ENCODE peak calls at places on chromosomes 1 and 21, in five cellular contexts. One of them, this sample, is unnamed.

GRCh38 chr1:228318823-228319241 is 87.8 kb downstream of the TRIM11 start:
- DNase-seq in glutamatergic neuron: no peak
- DNase-seq in thoracic aorta: no peak
- DNase-seq in Panc1: no peak
- DNase-seq in CD4-positive, alpha-beta T cell: no peak
- DNase-seq in this sample: no peak

GRCh38 chr1:157992813-157993178 is 649 bp upstream of the KIRREL1 start:
- DNase-seq in glutamatergic neuron: no peak
- DNase-seq in thoracic aorta: no peak
- DNase-seq in Panc1: no peak
- DNase-seq in CD4-positive, alpha-beta T cell: no peak
- DNase-seq in this sample: no peak

GRCh38 chr1:228471762-228472398 is 15.3 kb upstream of the RNF187 start:
- DNase-seq in glutamatergic neuron: no peak
- DNase-seq in thoracic aorta: no peak
- DNase-seq in Panc1: no peak
- DNase-seq in CD4-positive, alpha-beta T cell: no peak
- DNase-seq in this sample: peak

GRCh38 chr1:32917521-32917920 is 16.3 kb upstream of the TMEM54 start:
- DNase-seq in glutamatergic neuron: no peak
- DNase-seq in thoracic aorta: no peak
- DNase-seq in Panc1: no peak
- DNase-seq in CD4-positive, alpha-beta T cell: no peak
- DNase-seq in this sample: no peak

GRCh38 chr1:11704226-11704619 is 12.7 kb downstream of the DRAXIN start:
- DNase-seq in glutamatergic neuron: no peak
- DNase-seq in thoracic aorta: no peak
- DNase-seq in Panc1: no peak
- DNase-seq in CD4-positive, alpha-beta T cell: no peak
- DNase-seq in this sample: no peak

GRCh38 chr1:186813420-186813819 is 15.3 kb upstream of the PLA2G4A start:
- DNase-seq in glutamatergic neuron: no peak
- DNase-seq in thoracic aorta: no peak
- DNase-seq in Panc1: no peak
- DNase-seq in CD4-positive, alpha-beta T cell: no peak
- DNase-seq in this sample: peak

GRCh38 chr1:155744711-155745283 is 55.9 kb downstream of the DAP3 start:
- DNase-seq in glutamatergic neuron: no peak
- DNase-seq in thoracic aorta: no peak
- DNase-seq in Panc1: no peak
- DNase-seq in CD4-positive, alpha-beta T cell: no peak
- DNase-seq in this sample: no peak

GRCh38 chr1:248810727-248811513 is 14.8 kb downstream of the SH3BP5L start:
- DNase-seq in glutamatergic neuron: no peak
- DNase-seq in thoracic aorta: no peak
- DNase-seq in Panc1: no peak
- DNase-seq in CD4-positive, alpha-beta T cell: no peak
- DNase-seq in this sample: peak

GRCh38 chr1:243253211-243253926 is 1.7 kb downstream of the CEP170 start:
- DNase-seq in glutamatergic neuron: no peak
- DNase-seq in thoracic aorta: no peak
- DNase-seq in Panc1: no peak
- DNase-seq in CD4-positive, alpha-beta T cell: no peak
- DNase-seq in this sample: peak

GRCh38 chr21:44295163-44295601 is 4.7 kb upstream of the PFKL start:
- DNase-seq in glutamatergic neuron: peak
- DNase-seq in thoracic aorta: no peak
- DNase-seq in Panc1: no peak
- DNase-seq in CD4-positive, alpha-beta T cell: no peak
- DNase-seq in this sample: peak

GRCh38 chr1:99590578-99591209 is 55.2 kb upstream of the PALMD start:
- DNase-seq in glutamatergic neuron: no peak
- DNase-seq in thoracic aorta: no peak
- DNase-seq in Panc1: peak
- DNase-seq in CD4-positive, alpha-beta T cell: no peak
- DNase-seq in this sample: peak

GRCh38 chr1:203086992-203087763 is 1.4 kb upstream of the MYOG start:
- DNase-seq in glutamatergic neuron: no peak
- DNase-seq in thoracic aorta: no peak
- DNase-seq in Panc1: no peak
- DNase-seq in CD4-positive, alpha-beta T cell: no peak
- DNase-seq in this sample: no peak

GRCh38 chr1:7583291-7584096 is 187.6 kb upstream of the VAMP3 start:
- DNase-seq in glutamatergic neuron: no peak
- DNase-seq in thoracic aorta: no peak
- DNase-seq in Panc1: no peak
- DNase-seq in CD4-positive, alpha-beta T cell: no peak
- DNase-seq in this sample: no peak

GRCh38 chr1:186648606-186649005 is 31.6 kb downstream of the PTGS2 start:
- DNase-seq in glutamatergic neuron: no peak
- DNase-seq in thoracic aorta: no peak
- DNase-seq in Panc1: no peak
- DNase-seq in CD4-positive, alpha-beta T cell: no peak
- DNase-seq in this sample: no peak

GRCh38 chr1:39272027-39272790 is 67.7 kb downstream of the MACF1 start:
- DNase-seq in glutamatergic neuron: peak
- DNase-seq in thoracic aorta: no peak
- DNase-seq in Panc1: no peak
- DNase-seq in CD4-positive, alpha-beta T cell: no peak
- DNase-seq in this sample: no peak

GRCh38 chr21:24759348-24760118 is 847.7 kb downstream of the MRPL39 start:
- DNase-seq in glutamatergic neuron: no peak
- DNase-seq in thoracic aorta: no peak
- DNase-seq in Panc1: no peak
- DNase-seq in CD4-positive, alpha-beta T cell: no peak
- DNase-seq in this sample: peak

GRCh38 chr1:85059563-85059962 is 11.3 kb upstream of the MCOLN3 start:
- DNase-seq in glutamatergic neuron: no peak
- DNase-seq in thoracic aorta: no peak
- DNase-seq in Panc1: no peak
- DNase-seq in CD4-positive, alpha-beta T cell: no peak
- DNase-seq in this sample: no peak

GRCh38 chr1:206694551-206695124 is 9.9 kb downstream of the MAPKAPK2 start:
- DNase-seq in glutamatergic neuron: no peak
- DNase-seq in thoracic aorta: no peak
- DNase-seq in Panc1: no peak
- DNase-seq in CD4-positive, alpha-beta T cell: no peak
- DNase-seq in this sample: no peak

GRCh38 chr1:237492359-237492758 is 398.4 kb downstream of the ZP4 start:
- DNase-seq in glutamatergic neuron: no peak
- DNase-seq in thoracic aorta: no peak
- DNase-seq in Panc1: no peak
- DNase-seq in CD4-positive, alpha-beta T cell: no peak
- DNase-seq in this sample: peak

GRCh38 chr1:36987276-36987675 is 47.0 kb downstream of the GRIK3 start:
- DNase-seq in glutamatergic neuron: no peak
- DNase-seq in thoracic aorta: no peak
- DNase-seq in Panc1: no peak
- DNase-seq in CD4-positive, alpha-beta T cell: no peak
- DNase-seq in this sample: no peak

GRCh38 chr1:25356441-25356840 is 18.3 kb downstream of the TMEM50A start:
- DNase-seq in glutamatergic neuron: no peak
- DNase-seq in thoracic aorta: no peak
- DNase-seq in Panc1: no peak
- DNase-seq in CD4-positive, alpha-beta T cell: no peak
- DNase-seq in this sample: no peak

GRCh38 chr1:90325165-90325564 is 330.3 kb downstream of the ZNF326 start:
- DNase-seq in glutamatergic neuron: no peak
- DNase-seq in thoracic aorta: no peak
- DNase-seq in Panc1: no peak
- DNase-seq in CD4-positive, alpha-beta T cell: no peak
- DNase-seq in this sample: no peak

GRCh38 chr1:3858231-3858981 is 1.1 kb downstream of the DFFB start:
- DNase-seq in glutamatergic neuron: peak
- DNase-seq in thoracic aorta: no peak
- DNase-seq in Panc1: no peak
- DNase-seq in CD4-positive, alpha-beta T cell: no peak
- DNase-seq in this sample: peak
- TF ChIP-seq CTCF in glutamatergic neuron: no peak
- TF ChIP-seq CTCF in thoracic aorta: no peak
- TF ChIP-seq CTCF in Panc1: no peak
- TF ChIP-seq CTCF in CD4-positive, alpha-beta T cell: no peak
- TF ChIP-seq CTCF in this sample: no peak

GRCh38 chr1:8992936-8993687 is 33.1 kb downstream of the SLC2A7 start:
- DNase-seq in glutamatergic neuron: no peak
- DNase-seq in thoracic aorta: no peak
- DNase-seq in Panc1: no peak
- DNase-seq in CD4-positive, alpha-beta T cell: no peak
- DNase-seq in this sample: no peak
- TF ChIP-seq CTCF in glutamatergic neuron: no peak
- TF ChIP-seq CTCF in thoracic aorta: no peak
- TF ChIP-seq CTCF in Panc1: no peak
- TF ChIP-seq CTCF in CD4-positive, alpha-beta T cell: no peak
- TF ChIP-seq CTCF in this sample: peak

DNA sequence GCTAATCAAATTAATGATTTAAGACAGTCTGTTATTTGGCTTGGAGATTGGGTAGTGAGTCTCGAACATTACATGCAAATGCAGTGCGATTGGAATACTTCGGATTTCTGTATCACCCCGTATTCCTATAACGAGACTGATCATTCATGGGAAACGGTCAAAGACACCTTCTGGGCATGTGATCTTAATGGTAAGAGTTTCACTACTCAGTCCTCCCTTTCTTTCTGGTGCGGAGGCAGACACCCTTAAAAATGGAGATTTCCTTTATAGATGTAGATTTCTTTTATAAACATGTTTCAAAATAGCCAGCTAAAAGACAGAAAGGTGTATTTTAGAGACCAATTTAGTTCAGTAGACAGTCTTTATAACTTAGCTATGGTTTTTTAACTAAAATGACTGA is 74.4 kb downstream of the HS2ST1 start:
- DNase-seq in glutamatergic neuron: no peak
- DNase-seq in thoracic aorta: no peak
- DNase-seq in Panc1: no peak
- DNase-seq in CD4-positive, alpha-beta T cell: no peak
- DNase-seq in this sample: no peak
- TF ChIP-seq CTCF in glutamatergic neuron: no peak
- TF ChIP-seq CTCF in thoracic aorta: no peak
- TF ChIP-seq CTCF in Panc1: no peak
- TF ChIP-seq CTCF in CD4-positive, alpha-beta T cell: no peak
- TF ChIP-seq CTCF in this sample: no peak

GRCh38 chr1:222171005-222171404 is 376.9 kb downstream of the HHIPL2 start:
- DNase-seq in glutamatergic neuron: no peak
- DNase-seq in thoracic aorta: no peak
- DNase-seq in Panc1: peak
- DNase-seq in CD4-positive, alpha-beta T cell: no peak
- DNase-seq in this sample: peak
- TF ChIP-seq CTCF in glutamatergic neuron: peak
- TF ChIP-seq CTCF in thoracic aorta: no peak
- TF ChIP-seq CTCF in Panc1: peak
- TF ChIP-seq CTCF in CD4-positive, alpha-beta T cell: peak
- TF ChIP-seq CTCF in this sample: peak

GRCh38 chr1:34113362-34113761 is 51.7 kb downstream of the CSMD2 start:
- DNase-seq in glutamatergic neuron: no peak
- DNase-seq in thoracic aorta: no peak
- DNase-seq in Panc1: no peak
- DNase-seq in CD4-positive, alpha-beta T cell: no peak
- DNase-seq in this sample: no peak
- TF ChIP-seq CTCF in glutamatergic neuron: no peak
- TF ChIP-seq CTCF in thoracic aorta: no peak
- TF ChIP-seq CTCF in Panc1: no peak
- TF ChIP-seq CTCF in CD4-positive, alpha-beta T cell: no peak
- TF ChIP-seq CTCF in this sample: no peak

DNA sequence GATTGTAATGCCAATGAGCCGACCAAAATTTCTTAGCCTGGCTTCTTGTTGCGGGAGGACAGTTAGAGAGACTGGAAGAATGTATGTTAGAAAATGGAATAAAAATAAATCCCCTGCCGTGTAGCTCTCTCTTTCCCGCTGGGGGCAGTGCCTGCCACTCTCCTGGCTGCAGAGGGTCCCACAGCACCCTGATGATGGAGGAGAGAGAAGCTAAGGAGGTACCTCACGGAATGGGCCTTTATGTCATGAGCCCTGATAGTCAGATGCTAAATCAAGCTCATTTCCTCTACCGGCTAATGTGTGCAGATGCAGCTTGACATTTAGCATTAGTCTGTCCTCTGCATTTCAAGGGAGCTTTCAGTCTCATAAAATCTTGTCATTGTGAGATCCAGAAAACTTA is 87.3 kb downstream of the HHAT start:
- DNase-seq in glutamatergic neuron: no peak
- DNase-seq in thoracic aorta: no peak
- DNase-seq in Panc1: no peak
- DNase-seq in CD4-positive, alpha-beta T cell: no peak
- DNase-seq in this sample: no peak
- TF ChIP-seq CTCF in glutamatergic neuron: no peak
- TF ChIP-seq CTCF in thoracic aorta: no peak
- TF ChIP-seq CTCF in Panc1: no peak
- TF ChIP-seq CTCF in CD4-positive, alpha-beta T cell: no peak
- TF ChIP-seq CTCF in this sample: no peak

GRCh38 chr21:32653326-32653901 is 41.2 kb upstream of the CFAP298 start:
- DNase-seq in glutamatergic neuron: no peak
- DNase-seq in thoracic aorta: no peak
- DNase-seq in Panc1: peak
- DNase-seq in CD4-positive, alpha-beta T cell: peak
- DNase-seq in this sample: peak
- TF ChIP-seq CTCF in glutamatergic neuron: no peak
- TF ChIP-seq CTCF in thoracic aorta: no peak
- TF ChIP-seq CTCF in Panc1: peak
- TF ChIP-seq CTCF in CD4-positive, alpha-beta T cell: peak
- TF ChIP-seq CTCF in this sample: peak

GRCh38 chr1:48678684-48679083 is 98.0 kb downstream of the BEND5 start:
- DNase-seq in glutamatergic neuron: no peak
- DNase-seq in thoracic aorta: no peak
- DNase-seq in Panc1: no peak
- DNase-seq in CD4-positive, alpha-beta T cell: no peak
- DNase-seq in this sample: no peak

GRCh38 chr1:48679868-48680267 is 96.8 kb downstream of the BEND5 start:
- DNase-seq in glutamatergic neuron: no peak
- DNase-seq in thoracic aorta: no peak
- DNase-seq in Panc1: no peak
- DNase-seq in CD4-positive, alpha-beta T cell: no peak
- DNase-seq in this sample: no peak

GRCh38 chr1:48681476-48682305 is 95.0 kb downstream of the BEND5 start:
- DNase-seq in glutamatergic neuron: no peak
- DNase-seq in thoracic aorta: peak
- DNase-seq in Panc1: no peak
- DNase-seq in CD4-positive, alpha-beta T cell: no peak
- DNase-seq in this sample: peak

GRCh38 chr1:48679107-48679506 is 97.6 kb downstream of the BEND5 start:
- DNase-seq in glutamatergic neuron: no peak
- DNase-seq in thoracic aorta: no peak
- DNase-seq in Panc1: no peak
- DNase-seq in CD4-positive, alpha-beta T cell: no peak
- DNase-seq in this sample: no peak

DNA sequence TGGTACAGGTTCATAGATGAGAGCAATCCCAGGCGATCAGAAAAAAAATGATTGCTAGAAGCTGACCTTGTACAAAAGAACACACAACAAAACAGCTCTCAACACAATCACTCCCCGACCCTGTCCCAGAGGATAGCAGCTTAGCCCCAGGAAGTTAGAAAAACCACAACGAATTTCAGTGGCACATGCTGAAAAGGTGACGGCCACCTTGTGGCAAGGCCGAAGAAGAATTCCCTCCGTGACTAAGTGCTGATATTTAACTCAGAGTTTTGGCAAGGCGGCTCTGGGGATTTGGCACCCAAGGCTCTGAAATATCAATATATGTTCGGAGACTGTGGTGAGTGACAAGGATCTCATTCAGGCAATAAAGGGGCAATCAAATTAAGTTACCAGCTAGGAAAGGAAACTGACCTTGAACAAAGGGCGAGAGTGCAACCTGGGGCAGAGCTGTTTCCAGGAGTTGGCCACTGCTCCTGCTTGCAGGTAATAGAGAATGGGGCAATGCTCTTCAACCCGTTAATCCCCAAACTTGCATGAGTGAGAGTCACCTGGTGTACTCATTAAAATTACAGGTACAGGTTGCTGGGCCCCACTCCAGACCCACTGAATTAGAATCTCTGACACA is 96.2 kb downstream of the BEND5 start:
- DNase-seq in glutamatergic neuron: no peak
- DNase-seq in thoracic aorta: no peak
- DNase-seq in Panc1: no peak
- DNase-seq in CD4-positive, alpha-beta T cell: no peak
- DNase-seq in this sample: no peak
- TF ChIP-seq CTCF in glutamatergic neuron: no peak
- TF ChIP-seq CTCF in thoracic aorta: peak
- TF ChIP-seq CTCF in Panc1: peak
- TF ChIP-seq CTCF in CD4-positive, alpha-beta T cell: no peak
- TF ChIP-seq CTCF in this sample: peak

This sample was measured in MCF 10A.